ENCODE peak calls at places on chromosomes 4 and X, in ten cellular contexts. H is esophagus muscularis mucosa, L is H1, K is K562, Q is HCT116, C is suprapubic skin, S is GM12878, X is upper lobe of left lung, E is spleen, O is stomach. Y is an unnamed sample.

GRCh38 chr4:16259531-16260246 is 33.4 kb upstream of the TAPT1 start:
- DNase-seq in H (no peak), L (no peak), K (no peak), Q (no peak), C (no peak), S (no peak), X (no peak), E (no peak), O (no peak), Y (no peak)

GRCh38 chr4:64564126-64564525 is 154.9 kb upstream of the TECRL start:
- DNase-seq in H (no peak), L (no peak), K (no peak), Q (no peak), C (no peak), S (no peak), X (no peak), E (no peak), O (no peak), Y (no peak)

GRCh38 chr4:113699772-113700171 is 61.8 kb downstream of the CAMK2D start:
- DNase-seq in H (no peak), L (no peak), K (no peak), Q (no peak), C (no peak), S (no peak), X (no peak), E (no peak), O (no peak), Y (no peak)

GRCh38 chrX:141405486-141405877 is 163.2 kb upstream of the SPANXC start:
- DNase-seq in H (no peak), L (no peak), K (no peak), Q (no peak), C (no peak), S (no peak), X (no peak), E (no peak), O (no peak), Y (no peak)

GRCh38 chr4:175470141-175470540 is 341.9 kb downstream of the GPM6A start:
- DNase-seq in H (no peak), L (no peak), K (no peak), Q (no peak), C (no peak), S (no peak), X (no peak), E (no peak), O (no peak), Y (no peak)

GRCh38 chr4:114921790-114922581 is 191.4 kb downstream of the NDST4 start:
- DNase-seq in H (no peak), L (peak; percentile 41), K (no peak), Q (no peak), C (no peak), S (no peak), X (no peak), E (peak; percentile 51), O (no peak), Y (peak; percentile 6)

GRCh38 chr4:52655505-52655904 is 3.6 kb downstream of the USP46 start:
- DNase-seq in H (no peak), L (no peak), K (no peak), Q (no peak), C (no peak), S (no peak), X (no peak), E (no peak), O (no peak), Y (no peak)

GRCh38 chr4:123622572-123622971 is 226.0 kb downstream of the SPRY1 start:
- DNase-seq in H (no peak), L (no peak), K (no peak), Q (no peak), C (no peak), S (no peak), X (no peak), E (no peak), O (no peak), Y (no peak)

GRCh38 chr4:109148577-109149075 is 153.8 kb downstream of the COL25A1 start:
- DNase-seq in H (no peak), L (no peak), K (peak; percentile 87), Q (no peak), C (no peak), S (no peak), X (no peak), E (no peak), O (no peak), Y (no peak)

GRCh38 chrX:9927638-9928037 is 39.5 kb upstream of the CLDN34 start:
- DNase-seq in H (no peak), L (no peak), K (no peak), Q (no peak), C (no peak), S (no peak), X (no peak), E (no peak), O (no peak), Y (no peak)

GRCh38 chrX:139692908-139693307 is 15.1 kb downstream of the MCF2 start:
- DNase-seq in H (no peak), L (peak; percentile 39), K (no peak), Q (no peak), C (no peak), S (no peak), X (no peak), E (no peak), O (no peak), Y (no peak)

GRCh38 chrX:139691843-139692505 is 16.0 kb downstream of the MCF2 start:
- DNase-seq in H (no peak), L (peak; percentile 51), K (no peak), Q (no peak), C (no peak), S (no peak), X (no peak), E (peak; percentile 76), O (no peak), Y (no peak)

GRCh38 chrX:139692506-139692849 is 15.5 kb downstream of the MCF2 start:
- DNase-seq in H (no peak), L (peak; percentile 51), K (no peak), Q (no peak), C (no peak), S (no peak), X (no peak), E (no peak), O (no peak), Y (no peak)

GRCh38 chrX:139691493-139691842 is 16.5 kb downstream of the MCF2 start:
- DNase-seq in H (no peak), L (no peak), K (no peak), Q (no peak), C (no peak), S (no peak), X (no peak), E (peak; percentile 54), O (no peak), Y (no peak)
- H3K4me3 ChIP-seq in H (peak overlapping the region; percentile 40), L (peak overlapping the region; percentile 62), K (no peak overlapping the region), Q (no peak overlapping the region), C (peak overlapping the region; percentile 42), S (no peak overlapping the region), X (peak overlapping the region; percentile 36), E (no peak overlapping the region), O (peak overlapping the region; percentile 29), Y (no peak overlapping the region)

GRCh38 chr4:139942284-139942683 is 211.7 kb downstream of the MAML3 start:
- DNase-seq in H (no peak), L (no peak), K (peak; percentile 1), Q (no peak), C (no peak), S (no peak), X (no peak), E (no peak), O (no peak), Y (no peak)
- TF ChIP-seq POLR2AphosphoS5 in H (no peak), L (no peak), K (no peak), Q (no peak), C (no peak), S (no peak), X (no peak), E (no peak), O (no peak), Y (no peak)

DNA sequence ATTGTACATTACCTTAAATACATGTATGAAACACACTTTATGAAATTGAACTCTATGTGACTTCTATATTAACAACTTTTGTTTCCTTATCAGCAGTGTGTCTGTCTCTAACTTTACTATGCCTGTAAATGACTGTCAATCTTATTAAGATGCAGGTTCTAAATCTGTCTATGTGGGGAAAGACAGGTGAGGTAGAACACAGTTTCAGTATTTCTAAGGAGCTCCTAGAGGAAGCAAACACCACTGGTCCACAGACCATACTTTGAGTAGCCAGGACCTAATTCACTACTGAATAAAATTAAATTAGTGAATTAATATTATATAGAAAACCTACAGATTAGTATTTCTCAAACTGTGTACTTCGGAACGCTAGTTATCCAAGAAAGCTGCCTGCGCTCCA is 133.9 kb upstream of the CPEB2 start:
- DNase-seq in H (no peak), L (no peak), K (no peak), Q (no peak), C (no peak), S (no peak), X (no peak), E (no peak), O (no peak), Y (no peak)
- H3K4me3 ChIP-seq in H (no peak overlapping the region), L (no peak overlapping the region), K (no peak overlapping the region), Q (no peak overlapping the region), C (no peak overlapping the region), S (no peak overlapping the region), X (no peak overlapping the region), E (no peak overlapping the region), O (no peak overlapping the region), Y (no peak overlapping the region)

GRCh38 chr4:38948551-38948950 is 80.9 kb downstream of the FAM114A1 start:
- DNase-seq in H (no peak), L (no peak), K (no peak), Q (no peak), C (no peak), S (no peak), X (no peak), E (no peak), O (no peak), Y (peak; percentile 49)
- TF ChIP-seq POLR2AphosphoS5 in H (peak; percentile 86), L (no peak), K (no peak), Q (no peak), C (no peak), S (no peak), X (no peak), E (no peak), O (peak; percentile 55), Y (peak; percentile 92)

DNA sequence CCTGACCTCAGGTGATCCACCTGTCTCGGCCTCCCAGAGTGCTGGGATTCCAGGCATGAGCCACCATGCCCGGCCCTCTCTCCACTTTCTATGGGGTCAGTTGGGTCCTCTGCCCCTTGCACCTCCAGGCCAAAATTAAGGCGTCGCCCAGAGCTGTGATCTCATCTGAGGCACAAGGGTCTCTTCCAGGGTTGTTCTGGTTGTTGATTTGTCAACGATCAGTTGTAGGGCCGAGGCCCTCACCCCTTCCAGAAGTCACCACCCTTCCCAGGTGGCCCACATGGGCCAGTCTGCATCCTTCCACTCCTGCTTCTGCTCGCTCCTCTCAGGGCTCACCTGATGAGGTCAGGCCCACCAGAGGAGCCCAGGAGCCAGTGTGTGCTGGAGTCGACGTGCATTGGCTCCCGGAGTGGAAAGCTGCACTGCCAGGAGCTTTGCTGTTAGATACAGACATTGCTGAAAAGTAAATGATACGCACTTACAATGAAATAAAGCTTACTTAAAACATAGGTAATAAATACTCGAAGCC is 14.3 kb upstream of the TMEM271 start:
- DNase-seq in H (no peak), L (no peak), K (no peak), Q (no peak), C (no peak), S (no peak), X (no peak), E (no peak), O (no peak), Y (no peak)
- H3K4me3 ChIP-seq in H (no peak overlapping the region), L (no peak overlapping the region), K (no peak overlapping the region), Q (no peak overlapping the region), C (no peak overlapping the region), S (no peak overlapping the region), X (no peak overlapping the region), E (no peak overlapping the region), O (no peak overlapping the region), Y (no peak overlapping the region)

GRCh38 chr4:154441982-154442381 is 49.6 kb downstream of the DCHS2 start:
- DNase-seq in H (no peak), L (no peak), K (peak; percentile 77), Q (no peak), C (no peak), S (no peak), X (no peak), E (no peak), O (no peak), Y (no peak)
- TF ChIP-seq POLR2AphosphoS5 in H (no peak), L (no peak), K (no peak), Q (no peak), C (no peak), S (no peak), X (no peak), E (no peak), O (no peak), Y (no peak)